ENCODE peak calls at places on chromosomes 2 and 18, in nine cellular contexts. Z is transverse colon, R is kidney, U is H9, E is OCI-LY7, H is astrocyte, O is ovary, W is tibial artery, I is neural progenitor cell. B is an unnamed sample. For H3K4me1, the result is how much of the 10 kb centered on the place peaks cover.

GRCh38 chr2:177192788-177193187 is 19.8 kb upstream of the HNRNPA3 start:
- DNase-seq in E (no peak), R (no peak), O (no peak), H (no peak), W (no peak), U (no peak), I (no peak), Z (no peak), B (no peak)

GRCh38 chr18:45874501-45875184 is 49.2 kb downstream of the SIGLEC15 start:
- DNase-seq in H (peak), O (no peak), R (no peak), U (no peak), W (no peak), Z (peak), E (peak), I (no peak), B (no peak)

GRCh38 chr2:239328306-239329191 is 72.3 kb downstream of the HDAC4 start:
- DNase-seq in W (peak), O (peak), Z (peak), U (peak), H (peak), I (peak), R (no peak), E (no peak), B (no peak)

GRCh38 chr2:7419814-7420213 is 502.6 kb downstream of the RNF144A start:
- DNase-seq in I (no peak), Z (no peak), E (no peak), W (no peak), O (no peak), H (no peak), U (no peak), R (no peak), B (no peak)

GRCh38 chr18:50654658-50655550 is 95.0 kb downstream of the MAPK4 start:
- DNase-seq in R (no peak), H (no peak), O (peak), Z (no peak), W (no peak), I (no peak), U (no peak), E (no peak), B (no peak)

GRCh38 chr18:58269931-58270330 is 225.9 kb downstream of the NEDD4L start:
- DNase-seq in W (no peak), E (no peak), H (no peak), Z (no peak), U (no peak), I (no peak), O (no peak), R (no peak), B (no peak)

GRCh38 chr18:29418136-29418535 is 1241.2 kb upstream of the CDH2 start:
- DNase-seq in H (peak), Z (no peak), R (no peak), W (no peak), O (no peak), I (no peak), U (no peak), E (no peak), B (no peak)

GRCh38 chr2:65017335-65017734 is 28.1 kb downstream of the SLC1A4 start:
- DNase-seq in Z (peak), W (no peak), H (no peak), I (peak), U (no peak), E (peak), O (peak), R (no peak), B (no peak)

GRCh38 chr2:79585701-79586428 is 73.0 kb downstream of the CTNNA2 start:
- DNase-seq in O (no peak), E (no peak), R (no peak), W (no peak), U (no peak), I (no peak), Z (no peak), H (peak), B (no peak)

GRCh38 chr18:7755753-7756475 is 188.8 kb downstream of the PTPRM start:
- DNase-seq in E (no peak), R (no peak), I (no peak), H (no peak), O (no peak), Z (no peak), U (no peak), W (no peak), B (no peak)
- TF ChIP-seq CTCF in E (no peak), R (peak), I (peak), H (no peak), O (no peak), Z (no peak), U (peak), W (peak), B (no peak)

DNA sequence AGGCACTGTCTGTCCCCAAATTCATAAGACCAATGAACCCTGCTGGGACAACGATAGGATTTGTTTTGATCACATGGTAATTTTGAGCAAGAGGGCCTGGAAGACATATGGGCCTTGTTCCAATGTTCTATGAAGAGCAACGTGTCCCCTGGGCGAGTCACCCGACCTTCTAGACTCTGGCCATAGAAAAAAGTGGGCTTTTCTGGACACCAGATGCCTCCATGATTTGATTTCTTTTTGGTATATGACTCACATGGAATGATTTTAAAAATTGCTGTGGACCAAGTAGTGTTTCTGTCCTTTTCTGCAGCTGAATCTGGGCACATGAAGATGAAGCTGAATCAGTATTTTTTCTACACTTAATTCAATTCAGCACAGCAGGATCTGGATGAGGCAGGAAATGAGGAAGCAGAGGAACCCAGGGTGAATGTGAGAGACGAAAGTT is 104.9 kb downstream of the CDC42EP3 start:
- DNase-seq in E (no peak), H (peak), R (peak), U (no peak), O (no peak), W (peak), I (no peak), Z (no peak), B (no peak)
- H3K4me1 ChIP-seq in E (under half), H (half or more), R (under half), U (under half), O (under half), W (under half), I (under half), Z (under half), B (under half)

GRCh38 chr18:12121175-12122095 is 27.8 kb downstream of the ANKRD62 start:
- DNase-seq in Z (no peak), H (no peak), I (peak), R (no peak), E (no peak), W (no peak), O (no peak), U (peak), B (no peak)
- TF ChIP-seq CTCF in Z (no peak), H (peak), I (peak), R (peak), E (peak), W (no peak), O (no peak), U (peak), B (no peak)

GRCh38 chr2:229335349-229335748 is 64.3 kb upstream of the PID1 start:
- DNase-seq in Z (no peak), U (no peak), H (no peak), O (no peak), W (no peak), I (no peak), R (no peak), E (no peak), B (no peak)
- H3K4me1 ChIP-seq in Z (under half), U (under half), H (under half), O (under half), W (under half), I (under half), R (under half), E (under half), B (under half)

DNA sequence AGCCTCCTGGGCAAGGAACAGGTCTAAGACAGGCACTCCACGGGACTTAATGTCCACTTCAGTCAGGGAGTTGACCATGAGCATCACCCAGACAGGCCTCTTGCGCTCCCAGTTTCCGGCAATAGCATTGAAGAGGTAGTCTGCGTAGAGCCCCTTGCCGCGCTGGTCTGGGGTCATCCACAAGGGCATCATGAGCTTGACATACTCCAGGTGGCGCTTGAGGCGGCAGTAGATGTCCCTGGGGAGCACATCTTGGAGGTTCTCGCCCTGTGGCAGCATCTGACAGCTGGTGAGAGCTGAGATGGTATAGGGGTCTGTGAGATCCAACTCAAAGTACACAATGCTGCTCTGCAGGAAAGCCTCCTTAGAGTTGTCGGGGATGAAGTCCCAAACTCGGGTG is 10.6 kb downstream of the TRABD2A start:
- DNase-seq in W (no peak), R (no peak), I (no peak), U (no peak), H (no peak), O (no peak), Z (no peak), E (peak), B (no peak)
- TF ChIP-seq CTCF in W (no peak), R (no peak), I (no peak), U (peak), H (no peak), O (no peak), Z (no peak), E (peak), B (no peak)

GRCh38 chr2:187614756-187615155 is 60.5 kb upstream of the TFPI start:
- DNase-seq in E (no peak), U (no peak), W (no peak), R (no peak), I (no peak), O (no peak), H (peak), Z (no peak), B (no peak)

GRCh38 chr2:187617120-187617519 is 62.9 kb upstream of the TFPI start:
- DNase-seq in E (no peak), Z (no peak), W (no peak), R (no peak), O (no peak), I (no peak), U (no peak), H (no peak), B (no peak)

GRCh38 chr2:187615364-187615763 is 61.1 kb upstream of the TFPI start:
- DNase-seq in E (no peak), O (no peak), U (no peak), I (no peak), R (no peak), H (peak), Z (no peak), W (no peak), B (no peak)

GRCh38 chr2:187617925-187618324 is 63.7 kb upstream of the TFPI start:
- DNase-seq in U (no peak), E (no peak), H (no peak), I (no peak), O (no peak), Z (no peak), W (no peak), R (no peak), B (no peak)

GRCh38 chr2:187618813-187619212 is 64.6 kb upstream of the TFPI start:
- DNase-seq in O (no peak), I (peak), W (no peak), R (no peak), Z (no peak), E (no peak), H (peak), U (no peak), B (no peak)
- H3K4me1 ChIP-seq in O (under half), I (under half), W (under half), R (under half), Z (under half), E (under half), H (under half), U (under half), B (under half)

GRCh38 chr2:89763581-89764485 is 1072.4 kb downstream of the RPIA start:
- DNase-seq in E (no peak), O (no peak), W (peak), H (no peak), Z (no peak), I (no peak), U (no peak), R (peak), B (peak)

GRCh38 chr2:89767581-89768435 is 1076.3 kb downstream of the RPIA start:
- DNase-seq in O (no peak), W (peak), H (no peak), U (no peak), R (peak), I (no peak), Z (no peak), E (no peak), B (peak)

DNA sequence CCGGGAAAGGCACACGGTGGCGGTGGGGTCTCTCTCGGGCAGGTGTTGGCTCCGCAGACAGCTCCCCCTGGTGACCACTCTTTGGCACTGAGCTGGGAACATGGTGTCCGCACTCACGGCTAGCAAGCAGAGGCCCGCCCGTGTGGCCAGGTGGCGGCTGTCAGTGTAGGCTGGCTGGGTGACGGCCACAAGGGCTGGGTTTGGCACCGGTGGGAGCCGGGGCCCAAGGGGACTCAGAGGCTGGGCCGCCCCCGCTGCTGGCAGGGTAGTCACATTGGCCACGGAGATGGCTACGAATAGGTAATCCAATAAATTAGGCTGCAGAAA is 1071.7 kb downstream of the RPIA start:
- DNase-seq in U (no peak), Z (no peak), W (peak), I (no peak), H (no peak), E (no peak), O (no peak), R (no peak), B (peak)
- TF ChIP-seq CTCF in U (no peak), Z (no peak), W (no peak), I (no peak), H (no peak), E (peak), O (no peak), R (no peak), B (no peak)

DNA sequence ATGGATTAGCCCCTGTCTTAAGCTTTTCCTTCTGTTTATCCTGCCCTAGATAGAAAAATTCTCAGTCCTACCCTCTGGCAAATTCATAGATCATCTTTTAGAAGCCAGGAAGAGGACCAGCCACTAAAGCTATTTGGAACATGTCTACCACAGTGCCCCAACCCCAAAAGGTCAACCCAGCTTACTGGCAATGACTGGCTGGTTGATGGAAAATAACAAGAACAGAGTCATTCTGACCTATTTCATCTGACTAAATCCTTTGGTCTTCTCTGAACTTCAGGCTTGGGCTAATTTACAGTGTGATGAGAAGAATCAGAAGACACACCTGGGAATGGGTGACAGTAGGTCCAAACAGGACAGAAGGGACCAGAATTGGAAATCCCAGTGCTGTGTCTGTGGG is 227.3 kb upstream of the CCDC68 start:
- DNase-seq in I (no peak), E (no peak), O (no peak), Z (no peak), W (no peak), R (no peak), H (no peak), U (no peak), B (no peak)
- H3K4me1 ChIP-seq in I (under half), E (under half), O (under half), Z (under half), W (under half), R (under half), H (under half), U (under half), B (under half)

B was measured in spleen.